ENCODE peak calls at places on chromosomes 16 and 17, in four cellular contexts. P, W, B and O are unnamed samples.

GRCh38 chr17:61384384-61385090 is 15.1 kb upstream of the TBX2 start:
- DNase-seq in P (no peak), W (no peak), B (no peak), O (peak; percentile 23)

GRCh38 chr17:65564793-65565192 is 3.3 kb upstream of the AXIN2 start:
- DNase-seq in P (peak; percentile 67), W (no peak), B (peak; percentile 81), O (no peak)

GRCh38 chr17:82600731-82601446 is 47.4 kb downstream of the WDR45B start:
- DNase-seq in P (no peak), W (no peak), B (no peak), O (no peak)

GRCh38 chr16:69564845-69565610 is 738 bp upstream of the NFAT5 start:
- DNase-seq in P (peak; percentile 12), W (no peak), B (no peak), O (no peak)

GRCh38 chr17:2704031-2704889 is 7.3 kb downstream of the CLUH start:
- DNase-seq in P (no peak), W (no peak), B (no peak), O (peak; percentile 15)

GRCh38 chr17:75876190-75876937 is 2.0 kb downstream of the TRIM47 start:
- DNase-seq in P (no peak), W (no peak), B (peak; percentile 85), O (peak; percentile 48)

GRCh38 chr16:50742521-50743150 is 750 bp downstream of the CYLD start:
- DNase-seq in P (peak; percentile 57), W (peak; percentile 29), B (peak; percentile 41), O (peak; percentile 48)

GRCh38 chr16:23140082-23140481 is 9.2 kb downstream of the USP31 start:
- DNase-seq in P (no peak), W (no peak), B (no peak), O (no peak)

GRCh38 chr16:56231-56927 is 2.8 kb downstream of the SNRNP25 start:
- DNase-seq in P (no peak), W (no peak), B (no peak), O (no peak)

GRCh38 chr16:69179255-69180010 is 7.5 kb upstream of the SNTB2 start:
- DNase-seq in P (peak; percentile 81), W (no peak), B (peak; percentile 94), O (no peak)

GRCh38 chr16:24753437-24753836 is 24.0 kb downstream of the TNRC6A start:
- DNase-seq in P (no peak), W (no peak), B (no peak), O (no peak)

GRCh38 chr17:39564201-39564828 is 43.4 kb downstream of the NEUROD2 start:
- DNase-seq in P (no peak), W (no peak), B (no peak), O (no peak)

GRCh38 chr16:89004209-89004831 is 27.3 kb upstream of the CBFA2T3 start:
- DNase-seq in P (peak; percentile 13), W (no peak), B (peak; percentile 27), O (no peak)

GRCh38 chr17:77379837-77380236 is 239.1 kb downstream of the SEC14L1 start:
- DNase-seq in P (no peak), W (no peak), B (no peak), O (no peak)

GRCh38 chr16:52786105-52786504 is 239.2 kb upstream of the TOX3 start:
- DNase-seq in P (no peak), W (no peak), B (no peak), O (no peak)

GRCh38 chr16:10667239-10667638 is 27.5 kb downstream of the TEKT5 start:
- DNase-seq in P (no peak), W (no peak), B (peak; percentile 36), O (no peak)

GRCh38 chr17:13085578-13085977 is 67.8 kb upstream of the ELAC2 start:
- DNase-seq in P (no peak), W (no peak), B (no peak), O (no peak)

GRCh38 chr17:78852709-78853111 is 12.1 kb upstream of the USP36 start:
- DNase-seq in P (no peak), W (no peak), B (no peak), O (no peak)

GRCh38 chr17:77499699-77500435 is 359.1 kb downstream of the SEC14L1 start:
- DNase-seq in P (no peak), W (no peak), B (no peak), O (peak; percentile 10)

GRCh38 chr16:20610192-20610891 is 34.2 kb upstream of the ACSM2B start:
- DNase-seq in P (no peak), W (no peak), B (peak; percentile 66), O (no peak)

GRCh38 chr16:10979717-10980601 is 35.6 kb downstream of the CLEC16A start:
- DNase-seq in P (no peak), W (no peak), B (peak; percentile 16), O (no peak)

GRCh38 chr17:40168262-40168832 is 8.9 kb upstream of the RAPGEFL1 start:
- DNase-seq in P (peak; percentile 89), W (no peak), B (peak; percentile 69), O (no peak)

GRCh38 chr16:71337631-71338030 is 20.9 kb upstream of the CALB2 start:
- DNase-seq in P (no peak), W (no peak), B (no peak), O (no peak)

GRCh38 chr17:55571095-55571494 is 59.8 kb upstream of the SMIM36 start:
- DNase-seq in P (peak; percentile 10), W (no peak), B (no peak), O (no peak)
- TF ChIP-seq CTCF in P (no peak), W (no peak), B (no peak), O (no peak)

DNA sequence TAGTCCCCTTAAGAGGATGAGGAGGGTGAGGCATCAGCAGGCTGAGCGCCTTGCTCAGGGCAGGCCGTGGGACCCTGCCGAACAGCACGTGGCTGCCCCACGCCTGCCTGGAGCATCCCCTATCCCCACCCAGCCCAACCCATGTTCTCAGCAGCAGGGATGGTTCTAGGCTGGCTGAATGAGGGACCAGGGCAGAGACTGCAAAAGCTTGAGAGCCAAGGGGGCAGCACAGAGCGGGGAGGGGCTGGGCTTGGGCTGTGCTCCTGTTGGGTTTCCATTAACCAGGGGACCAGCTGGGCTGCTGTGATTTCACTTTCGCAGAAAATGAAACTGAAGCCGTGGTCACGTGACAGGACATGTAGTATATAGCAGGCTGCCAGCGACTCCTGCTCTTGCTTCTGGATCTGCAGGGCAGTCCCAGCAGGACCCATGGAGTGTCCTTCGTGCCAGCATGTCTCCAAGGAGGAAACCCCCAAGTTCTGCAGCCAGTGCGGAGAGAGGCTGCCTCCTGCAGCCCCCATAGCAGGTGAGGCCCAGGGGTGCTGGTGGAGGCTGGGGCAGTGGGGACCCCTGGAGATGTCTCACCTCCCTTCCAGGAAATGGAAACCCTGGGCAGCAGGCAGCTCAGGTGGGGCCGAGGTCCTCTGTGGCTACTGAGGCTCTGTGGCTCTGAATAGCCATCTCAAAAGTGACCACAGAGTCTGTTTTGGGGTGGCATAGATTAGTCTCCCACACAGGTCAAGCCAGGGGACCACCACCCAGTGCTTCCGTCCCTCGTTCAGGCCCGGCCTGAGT is 2.8 kb downstream of the RNF213 start:
- DNase-seq in P (peak; percentile 96), W (no peak), B (peak; percentile 88), O (peak; percentile 62)
- TF ChIP-seq CTCF in P (peak; percentile 33), W (no peak), B (no peak), O (no peak)

GRCh38 chr17:55158439-55158838 is 106.3 kb upstream of the HLF start:
- DNase-seq in P (no peak), W (no peak), B (no peak), O (no peak)
- TF ChIP-seq CTCF in P (no peak), W (no peak), B (no peak), O (no peak)

GRCh38 chr17:46157443-46158107 is 35.7 kb downstream of the KANSL1 start:
- DNase-seq in P (peak; percentile 73), W (no peak), B (no peak), O (no peak)

GRCh38 chr17:46159686-46160085 is 33.5 kb downstream of the KANSL1 start:
- DNase-seq in P (peak; percentile 79), W (no peak), B (no peak), O (no peak)

GRCh38 chr17:46160169-46160568 is 33.1 kb downstream of the KANSL1 start:
- DNase-seq in P (no peak), W (no peak), B (no peak), O (no peak)

GRCh38 chr17:46162871-46163270 is 30.4 kb downstream of the KANSL1 start:
- DNase-seq in P (no peak), W (no peak), B (no peak), O (no peak)

DNA sequence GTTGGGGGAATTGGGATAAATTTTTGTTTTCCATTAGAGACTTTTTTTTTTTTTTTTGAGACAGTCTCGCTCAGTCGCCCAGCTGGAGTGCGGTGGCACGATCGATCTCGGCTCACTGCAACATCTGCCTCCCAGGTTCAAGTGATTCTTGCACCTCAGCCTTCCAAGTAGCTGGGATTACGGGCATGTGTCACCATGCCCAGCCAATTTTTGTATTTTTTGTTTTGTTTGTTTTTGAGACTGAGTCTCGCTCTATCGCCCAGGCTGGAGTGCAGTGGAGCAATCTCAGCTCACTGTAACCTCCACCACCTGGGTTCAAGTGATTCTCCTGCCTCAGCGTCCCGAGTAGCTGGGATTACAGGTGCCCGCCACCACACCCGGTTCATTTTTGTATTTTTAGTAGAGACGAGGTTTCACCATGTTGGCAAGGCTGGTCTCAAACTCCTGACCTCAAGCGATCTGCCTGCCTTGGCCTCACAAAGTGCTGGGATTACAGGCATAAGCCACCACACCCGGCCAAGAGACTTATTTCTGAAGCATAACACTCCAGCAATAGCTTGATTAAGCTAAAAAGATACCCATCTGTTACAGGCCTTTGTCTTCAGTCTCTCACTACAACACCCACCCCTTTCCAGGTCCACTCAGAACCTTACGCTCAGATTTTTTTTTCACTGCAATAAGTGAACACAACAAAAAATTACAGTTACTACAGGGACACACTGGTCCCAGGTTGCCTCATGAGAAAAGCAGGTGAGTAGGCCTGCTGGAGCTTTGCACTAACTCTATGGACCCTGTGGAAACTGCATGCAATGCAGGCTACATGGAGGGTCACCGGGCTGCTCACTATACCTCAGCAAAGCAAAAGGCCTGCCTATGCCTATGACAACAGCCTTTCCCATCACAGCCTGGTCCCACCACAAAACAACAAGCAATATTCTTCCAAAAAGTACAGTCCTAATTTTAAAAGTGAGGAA is 34.6 kb downstream of the KANSL1 start:
- DNase-seq in P (no peak), W (no peak), B (peak; percentile 27), O (no peak)
- TF ChIP-seq CTCF in P (no peak), W (no peak), B (no peak), O (no peak)

GRCh38 chr17:28555022-28555421 is 2.6 kb upstream of the UNC119 start:
- DNase-seq in P (no peak), W (no peak), B (no peak), O (no peak)
- TF ChIP-seq CTCF in P (no peak), W (no peak), B (no peak), O (no peak)